ENCODE peak calls at places on chromosome 4, in eight cellular contexts. K is right lobe of liver; B is tibial artery; L is AG04450; J is HCT116; X is CD4-positive, alpha-beta memory T cell; R is CD8-positive, alpha-beta memory T cell; U is mammary epithelial cell. S is an unnamed sample.

GRCh38 chr4:110175634-110176033 is 22.8 kb downstream of the ELOVL6 start:
- DNase-seq in R (no peak), J (no peak), B (no peak), K (no peak), X (no peak), L (no peak), U (peak; percentile 32), S (no peak)

GRCh38 chr4:96675420-96675819 is 835.5 kb downstream of the PDHA2 start:
- DNase-seq in R (no peak), X (no peak), J (no peak), L (no peak), K (no peak), B (no peak), U (no peak), S (no peak)

GRCh38 chr4:143207555-143207954 is 22.8 kb downstream of the USP38 start:
- DNase-seq in R (no peak), J (no peak), B (no peak), U (peak; percentile 16), K (no peak), L (no peak), X (no peak), S (no peak)

GRCh38 chr4:81622474-81623198 is 150.9 kb upstream of the RASGEF1B start:
- DNase-seq in K (no peak), J (no peak), R (no peak), L (no peak), X (no peak), U (no peak), B (no peak), S (no peak)

GRCh38 chr4:8118531-8118930 is 40.1 kb downstream of the ABLIM2 start:
- DNase-seq in R (no peak), J (no peak), U (no peak), X (no peak), L (no peak), K (no peak), B (no peak), S (no peak)

GRCh38 chr4:3484057-3484973 is 21.2 kb downstream of the DOK7 start:
- DNase-seq in X (no peak), B (peak; percentile 39), J (peak; percentile 7), U (peak; percentile 87), K (no peak), L (no peak), R (no peak), S (no peak)

GRCh38 chr4:24857996-24858395 is 54.8 kb downstream of the CCDC149 start:
- DNase-seq in B (no peak), R (no peak), J (no peak), X (no peak), U (no peak), L (peak; percentile 23), K (no peak), S (no peak)

GRCh38 chr4:1978741-1979476 is 29.9 kb downstream of the NELFA start:
- DNase-seq in J (no peak), K (peak; percentile 49), U (no peak), L (no peak), B (no peak), R (no peak), X (no peak), S (no peak)

GRCh38 chr4:150769235-150769634 is 187.3 kb downstream of the MAB21L2 start:
- DNase-seq in U (peak; percentile 58), J (peak; percentile 74), L (peak; percentile 3), B (no peak), X (no peak), K (no peak), R (no peak), S (no peak)

GRCh38 chr4:2915789-2916188 is 47.4 kb downstream of the NOP14 start:
- DNase-seq in L (no peak), J (no peak), K (peak; percentile 37), X (no peak), B (no peak), R (no peak), U (no peak), S (no peak)

GRCh38 chr4:148015058-148015457 is 283.2 kb downstream of the ARHGAP10 start:
- DNase-seq in J (no peak), U (no peak), B (no peak), X (no peak), K (no peak), R (no peak), L (no peak), S (no peak)

GRCh38 chr4:139851133-139851532 is 185.5 kb downstream of the MGST2 start:
- DNase-seq in J (no peak), X (no peak), U (no peak), R (no peak), B (no peak), L (no peak), K (no peak), S (no peak)
- H3K27ac ChIP-seq in J (no peak overlapping the region), X (no peak overlapping the region), U (no peak overlapping the region), R (no peak overlapping the region), B (no peak overlapping the region), L (no peak overlapping the region), K (no peak overlapping the region), S (no peak overlapping the region)

GRCh38 chr4:40846556-40846955 is 96.8 kb downstream of the NSUN7 start:
- DNase-seq in R (no peak), J (no peak), X (no peak), B (no peak), U (no peak), L (no peak), K (no peak), S (no peak)
- H3K27ac ChIP-seq in R (no peak overlapping the region), J (no peak overlapping the region), X (no peak overlapping the region), B (no peak overlapping the region), U (no peak overlapping the region), L (no peak overlapping the region), K (no peak overlapping the region), S (peak overlapping the region; percentile 48)

GRCh38 chr4:182600836-182601235 is 316.4 kb downstream of the DCTD start:
- DNase-seq in U (no peak), K (no peak), R (no peak), J (no peak), B (no peak), L (no peak), X (no peak), S (no peak)
- H3K27ac ChIP-seq in U (no peak overlapping the region), K (no peak overlapping the region), R (no peak overlapping the region), J (no peak overlapping the region), B (no peak overlapping the region), L (no peak overlapping the region), X (no peak overlapping the region), S (no peak overlapping the region)

GRCh38 chr4:123547818-123548200 is 151.2 kb downstream of the SPRY1 start:
- DNase-seq in U (no peak), B (no peak), K (no peak), R (no peak), L (no peak), X (no peak), J (no peak), S (no peak)

GRCh38 chr4:123547167-123547817 is 150.7 kb downstream of the SPRY1 start:
- DNase-seq in K (no peak), R (no peak), U (peak; percentile 56), L (no peak), B (no peak), X (no peak), J (no peak), S (no peak)

GRCh38 chr4:123546123-123546654 is 149.6 kb downstream of the SPRY1 start:
- DNase-seq in J (no peak), K (no peak), R (no peak), L (no peak), U (no peak), X (no peak), B (no peak), S (no peak)

GRCh38 chr4:123546661-123547060 is 150.1 kb downstream of the SPRY1 start:
- DNase-seq in K (no peak), J (no peak), B (no peak), L (no peak), X (no peak), R (no peak), U (no peak), S (no peak)

DNA sequence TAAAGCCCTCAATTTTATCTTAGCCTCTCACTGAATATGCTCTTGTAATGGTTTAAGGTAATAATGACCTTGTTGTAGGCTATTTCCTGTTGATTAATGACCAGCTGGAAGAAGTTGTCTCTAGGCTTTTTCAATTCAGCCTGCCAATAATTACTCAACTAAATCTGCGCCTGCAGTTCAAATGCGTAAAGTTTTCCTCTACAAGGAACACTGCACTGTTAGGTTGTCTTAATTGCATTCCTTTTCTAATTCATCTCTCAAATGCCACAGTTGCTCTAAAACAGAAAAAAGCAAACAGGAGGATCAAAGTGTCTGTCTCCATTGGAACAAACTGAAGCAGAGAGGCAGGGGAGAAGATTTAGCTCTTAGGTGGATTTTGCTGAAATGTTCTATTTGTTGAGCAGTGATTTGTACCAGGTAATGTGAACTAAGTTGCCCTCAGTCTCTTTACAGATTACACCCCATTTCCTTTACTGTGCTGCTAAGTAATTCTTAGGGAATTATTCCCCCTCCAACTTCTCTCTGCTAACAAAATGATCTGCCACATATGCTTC is 149.1 kb downstream of the SPRY1 start:
- DNase-seq in X (no peak), L (no peak), R (no peak), K (no peak), B (no peak), J (no peak), U (no peak), S (no peak)
- H3K27ac ChIP-seq in X (no peak overlapping the region), L (no peak overlapping the region), R (no peak overlapping the region), K (no peak overlapping the region), B (no peak overlapping the region), J (no peak overlapping the region), U (no peak overlapping the region), S (peak overlapping the region; percentile 44)

GRCh38 chr4:88028961-88029360 is 21.5 kb downstream of the PKD2 start:
- DNase-seq in U (no peak), L (no peak), X (no peak), R (no peak), J (no peak), B (no peak), K (no peak), S (no peak)
- H3K27ac ChIP-seq in U (peak overlapping the region; percentile 99), L (no peak overlapping the region), X (no peak overlapping the region), R (no peak overlapping the region), J (no peak overlapping the region), B (peak overlapping the region; percentile 17), K (no peak overlapping the region), S (no peak overlapping the region)

DNA sequence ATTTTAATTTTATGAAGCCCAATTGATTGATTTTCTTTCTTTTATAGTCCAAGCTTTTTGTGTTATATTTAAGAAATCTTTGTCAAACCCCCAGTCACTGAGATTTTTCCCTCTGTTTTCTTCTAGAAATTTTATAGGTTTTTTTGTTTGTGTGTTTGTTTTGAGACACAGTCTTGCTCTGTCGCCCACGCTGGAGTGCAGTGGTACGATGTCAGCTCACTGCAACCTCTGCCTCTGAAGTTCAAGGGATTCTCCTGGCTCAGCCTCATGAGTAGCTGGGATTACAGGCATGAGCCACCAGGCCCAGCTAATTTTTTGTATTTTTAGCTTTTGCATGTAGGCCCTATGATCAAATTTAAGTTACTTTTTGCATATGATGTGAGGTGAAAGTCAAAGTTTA is 20.9 kb upstream of the FBXW7 start:
- DNase-seq in R (no peak), X (no peak), U (no peak), K (no peak), B (no peak), L (no peak), J (no peak), S (no peak)
- H3K27ac ChIP-seq in R (no peak overlapping the region), X (no peak overlapping the region), U (no peak overlapping the region), K (no peak overlapping the region), B (no peak overlapping the region), L (no peak overlapping the region), J (no peak overlapping the region), S (no peak overlapping the region)

DNA sequence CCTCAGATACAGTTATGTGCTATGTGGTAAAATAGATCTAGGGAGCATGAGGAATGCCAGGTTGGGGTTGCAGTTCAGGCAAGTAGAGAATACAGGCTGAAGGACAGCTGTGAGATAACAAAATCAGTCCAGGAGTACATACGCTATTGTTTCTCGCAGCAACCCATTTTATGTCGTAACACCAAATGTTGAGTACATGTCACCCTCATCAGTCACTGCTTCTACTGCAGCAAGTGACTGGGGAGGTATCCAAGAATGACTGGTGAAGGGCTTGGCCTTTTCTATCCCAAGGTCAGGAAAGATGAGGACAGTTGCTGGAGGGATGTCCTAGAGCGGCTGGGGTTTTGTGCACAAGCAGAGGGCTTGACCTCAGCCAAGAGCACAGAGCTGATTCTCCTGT is 172.1 kb downstream of the CBR4 start:
- DNase-seq in R (no peak), L (no peak), K (no peak), B (no peak), U (no peak), X (no peak), J (no peak), S (no peak)
- H3K27ac ChIP-seq in R (no peak overlapping the region), L (no peak overlapping the region), K (no peak overlapping the region), B (peak overlapping the region; percentile 98), U (no peak overlapping the region), X (no peak overlapping the region), J (no peak overlapping the region), S (no peak overlapping the region)